ENCODE peak calls at places on chromosomes 7 and 10, in four cellular contexts. Z is lower lobe of right lung, H is cardiac muscle cell, U is left ventricle myocardium inferior. R is an unnamed sample.

GRCh38 chr7:25048444-25048834 is 68.5 kb upstream of the OSBPL3 start:
- DNase-seq in H (no peak), U (no peak), Z (no peak), R (no peak)

GRCh38 chr10:112658900-112659328 is 211.9 kb downstream of the VTI1A start:
- DNase-seq in H (peak; percentile 63), U (no peak), Z (no peak), R (no peak)

GRCh38 chr10:12405342-12406320 is 56.3 kb downstream of the CAMK1D start:
- DNase-seq in H (no peak), Z (no peak), U (no peak), R (no peak)

GRCh38 chr10:89274928-89275327 is 23.4 kb upstream of the LIPA start:
- DNase-seq in H (no peak), Z (no peak), U (no peak), R (no peak)

GRCh38 chr7:102813256-102814024 is 64.6 kb downstream of the FAM185A start:
- DNase-seq in Z (no peak), U (no peak), H (no peak), R (no peak)

GRCh38 chr10:48552946-48553564 is 51.8 kb downstream of the ARHGAP22 start:
- DNase-seq in U (no peak), Z (no peak), H (no peak), R (no peak)

GRCh38 chr7:158351051-158351450 is 236.6 kb downstream of the PTPRN2 start:
- DNase-seq in U (no peak), Z (no peak), H (no peak), R (no peak)

GRCh38 chr10:48672596-48673255 is 11.9 kb upstream of the WDFY4 start:
- DNase-seq in U (no peak), Z (no peak), H (no peak), R (no peak)

GRCh38 chr10:47243791-47244190 is 56.2 kb upstream of the GDF10 start:
- DNase-seq in Z (no peak), H (no peak), U (no peak), R (peak; percentile 62)

GRCh38 chr10:7300327-7300726 is 110.5 kb downstream of the SFMBT2 start:
- DNase-seq in Z (no peak), U (no peak), H (peak; percentile 9), R (peak; percentile 41)

GRCh38 chr10:132094581-132095234 is 29.0 kb downstream of the JAKMIP3 start:
- DNase-seq in U (no peak), Z (no peak), H (no peak), R (no peak)

GRCh38 chr7:34155225-34155908 is 250.0 kb downstream of the BMPER start:
- DNase-seq in U (no peak), Z (no peak), H (peak; percentile 97), R (peak; percentile 51)

GRCh38 chr10:24912214-24912613 is 40.2 kb downstream of the PRTFDC1 start:
- DNase-seq in H (peak; percentile 73), U (no peak), Z (no peak), R (no peak)

GRCh38 chr7:5743803-5744202 is 37.7 kb downstream of the RNF216 start:
- DNase-seq in H (no peak), Z (no peak), U (no peak), R (no peak)

GRCh38 chr10:553233-553632 is 136.2 kb downstream of the DIP2C start:
- DNase-seq in U (no peak), Z (no peak), H (no peak), R (no peak)

GRCh38 chr7:107924841-107925490 is 34.0 kb downstream of the DLD start:
- DNase-seq in Z (no peak), H (no peak), U (no peak), R (no peak)

GRCh38 chr7:158720107-158720506 is 15.5 kb upstream of the NCAPG2 start:
- DNase-seq in Z (no peak), H (no peak), U (no peak), R (no peak)

GRCh38 chr10:96814264-96814663 is 17.8 kb upstream of the LCOR start:
- DNase-seq in U (no peak), Z (no peak), H (peak; percentile 50), R (no peak)

GRCh38 chr7:120344276-120344675 is 71.3 kb downstream of the KCND2 start:
- DNase-seq in H (peak; percentile 85), Z (no peak), U (no peak), R (no peak)

GRCh38 chr10:90805211-90805610 is 52.6 kb downstream of the HTR7 start:
- DNase-seq in Z (no peak), H (no peak), U (no peak), R (no peak)

GRCh38 chr7:33854178-33854577 is 51.2 kb upstream of the BMPER start:
- DNase-seq in H (peak; percentile 52), U (no peak), Z (no peak), R (no peak)

GRCh38 chr7:122487131-122487530 is 182.6 kb upstream of the FEZF1 start:
- DNase-seq in Z (no peak), U (no peak), H (peak; percentile 2), R (no peak)

GRCh38 chr7:27116962-27117686 is 13.4 kb downstream of the HOXA4 start:
- DNase-seq in H (no peak), Z (no peak), U (no peak), R (no peak)

GRCh38 chr7:23020742-23021401 is 6.9 kb upstream of the HYCC1 start:
- DNase-seq in H (peak; percentile 83), U (peak; percentile 27), Z (no peak), R (peak; percentile 37)

GRCh38 chr7:15309891-15310290 is 251.9 kb downstream of the AGMO start:
- DNase-seq in Z (no peak), U (no peak), H (peak; percentile 26), R (no peak)

GRCh38 chr7:42639930-42640329 is 271.9 kb downstream of the C7orf25 start:
- DNase-seq in H (no peak), Z (no peak), U (no peak), R (no peak)

GRCh38 chr10:100859204-100859763 is 53.5 kb upstream of the SLF2 start:
- DNase-seq in U (no peak), Z (no peak), H (no peak), R (no peak)
- H3K27me3 ChIP-seq in U (peaks cover 86% of the 10 kb centered on the region), Z (peaks cover 45% of the 10 kb centered on the region), H (peaks cover 59% of the 10 kb centered on the region), R (no peaks in the 10 kb centered on the region)

DNA sequence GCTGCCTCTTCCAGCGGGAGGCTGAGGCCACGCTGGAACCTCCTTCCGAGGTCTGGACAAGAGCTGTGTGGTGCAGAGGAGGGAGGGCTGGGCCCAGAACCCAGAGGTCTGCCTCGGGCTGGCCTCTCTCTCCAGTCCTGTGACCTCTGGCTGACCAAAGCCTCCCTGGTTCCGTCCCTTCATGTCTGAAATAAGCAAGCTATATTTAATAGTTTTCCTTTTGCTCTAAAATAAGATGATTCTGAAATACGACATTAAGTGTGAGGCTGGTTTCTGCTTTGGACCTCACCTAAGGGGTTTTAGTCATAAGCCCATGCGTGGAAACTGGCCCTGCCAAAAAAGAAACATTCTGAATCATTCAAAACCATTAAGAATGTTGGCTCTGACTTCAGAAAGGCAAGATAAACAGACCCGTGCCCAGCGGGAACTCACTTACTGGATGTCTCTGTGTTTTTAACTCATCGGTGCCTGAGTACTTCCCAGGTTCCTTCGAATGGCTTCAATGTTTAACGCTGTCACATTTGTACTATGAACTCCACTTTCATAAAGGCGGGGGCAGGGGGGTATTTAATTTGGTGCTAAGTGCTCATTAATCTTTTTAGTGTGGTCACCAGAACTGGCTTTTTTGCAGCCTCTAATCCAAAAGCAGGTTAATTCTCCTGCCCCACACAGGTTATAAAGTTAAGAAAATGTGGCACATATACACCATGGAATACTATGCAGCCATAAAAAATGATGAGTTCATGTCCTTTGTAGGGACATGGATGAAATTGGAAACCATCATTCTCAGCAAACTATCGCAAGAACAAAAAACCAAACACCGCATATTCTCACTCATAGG is 157.5 kb upstream of the KLF14 start:
- DNase-seq in U (no peak), H (peak; percentile 95), Z (peak; percentile 68), R (peak; percentile 69)
- H3K36me3 ChIP-seq in U (peaks cover 32% of the 10 kb centered on the region), H (no peaks in the 10 kb centered on the region), Z (peaks cover 62% of the 10 kb centered on the region), R (no peaks in the 10 kb centered on the region)

GRCh38 chr7:128170461-128170860 is 70.6 kb upstream of the LEP start:
- DNase-seq in Z (no peak), U (no peak), H (no peak), R (no peak)
- H3K27me3 ChIP-seq in Z (peaks cover 71% of the 10 kb centered on the region), U (peaks cover 100% of the 10 kb centered on the region), H (peaks cover 89% of the 10 kb centered on the region), R (peaks cover 22% of the 10 kb centered on the region)

GRCh38 chr10:3136763-3137611 is 35.6 kb downstream of the PITRM1 start:
- DNase-seq in H (peak; percentile 95), Z (no peak), U (peak; percentile 73), R (peak; percentile 72)
- H3K36me3 ChIP-seq in H (peaks cover 90% of the 10 kb centered on the region), Z (peaks cover 93% of the 10 kb centered on the region), U (peaks cover 100% of the 10 kb centered on the region), R (no peaks in the 10 kb centered on the region)

GRCh38 chr7:100623951-100624824 is 11.8 kb downstream of the MOSPD3 start:
- DNase-seq in U (no peak), Z (no peak), H (no peak), R (no peak)
- H3K27me3 ChIP-seq in U (peaks cover 18% of the 10 kb centered on the region), Z (no peaks in the 10 kb centered on the region), H (no peaks in the 10 kb centered on the region), R (no peaks in the 10 kb centered on the region)

DNA sequence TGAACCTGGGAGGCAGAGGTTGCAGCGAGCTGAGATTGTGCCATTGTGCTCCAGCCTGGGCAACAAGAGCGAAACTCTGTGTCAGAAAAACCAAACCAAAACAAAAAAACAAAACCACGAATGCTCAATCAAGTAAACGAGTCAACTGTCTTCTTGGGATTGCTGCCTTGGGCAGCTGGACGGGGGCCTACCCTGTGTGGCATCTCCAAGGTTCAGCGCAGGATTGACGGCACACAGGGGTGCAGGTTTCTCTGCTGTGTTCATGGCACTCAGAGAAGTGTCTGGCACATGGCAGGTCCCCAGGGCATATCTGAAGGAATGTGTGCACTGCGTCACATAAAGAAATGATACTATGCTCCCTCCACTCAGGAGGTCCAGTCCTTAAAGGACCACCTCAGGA is 25.2 kb upstream of the CRYGN start:
- DNase-seq in H (no peak), Z (no peak), U (no peak), R (no peak)
- H3K36me3 ChIP-seq in H (peaks cover 32% of the 10 kb centered on the region), Z (peaks cover 61% of the 10 kb centered on the region), U (peaks cover 55% of the 10 kb centered on the region), R (no peaks in the 10 kb centered on the region)

R was measured in uterus.